ENCODE peak calls at places on chromosomes 12 and 14, in six cellular contexts. X is IMR-90; O is body of pancreas; U is CD4-positive, CD25-positive, alpha-beta regulatory T cell; F is GM23248; H is heart right ventricle. Q is an unnamed sample.

GRCh38 chr12:42552822-42553221 is 36.7 kb downstream of the PRICKLE1 start:
- DNase-seq in F (no peak), O (no peak), U (no peak), H (no peak), X (no peak), Q (no peak)

GRCh38 chr12:94694732-94695131 is 44.4 kb upstream of the TMCC3 start:
- DNase-seq in F (no peak), X (no peak), U (no peak), H (no peak), O (no peak), Q (no peak)

GRCh38 chr14:103136388-103137271 is 13.4 kb downstream of the TNFAIP2 start:
- DNase-seq in F (peak), U (no peak), H (no peak), O (no peak), X (peak), Q (no peak)

GRCh38 chr12:27001663-27002062 is 12.5 kb downstream of the TM7SF3 start:
- DNase-seq in X (no peak), U (no peak), O (no peak), H (no peak), F (no peak), Q (no peak)

GRCh38 chr14:36773558-36773957 is 111.9 kb downstream of the PAX9 start:
- DNase-seq in U (no peak), X (peak), O (no peak), H (no peak), F (peak), Q (no peak)

GRCh38 chr14:73973497-73973896 is 23.4 kb downstream of the COQ6 start:
- DNase-seq in X (no peak), F (no peak), O (no peak), U (no peak), H (no peak), Q (no peak)

GRCh38 chr12:58413794-58414193 is 472.4 kb downstream of the ATP23 start:
- DNase-seq in X (peak), F (peak), O (no peak), U (no peak), H (no peak), Q (no peak)

GRCh38 chr12:110344657-110345056 is 58.9 kb downstream of the ANAPC7 start:
- DNase-seq in U (no peak), O (no peak), X (no peak), H (no peak), F (no peak), Q (no peak)

GRCh38 chr12:52151859-52152783 is 39.7 kb downstream of the KRT80 start:
- DNase-seq in F (peak), U (peak), H (peak), X (peak), O (peak), Q (peak)

GRCh38 chr12:68851592-68851952 is 43.6 kb downstream of the MDM2 start:
- DNase-seq in H (no peak), X (no peak), U (no peak), F (no peak), O (no peak), Q (no peak)

GRCh38 chr12:3200779-3201738 is 123.9 kb downstream of the TSPAN9 start:
- DNase-seq in X (no peak), U (no peak), O (no peak), F (no peak), H (no peak), Q (no peak)
- H3K27ac ChIP-seq in X (no peak), U (no peak), O (no peak), F (no peak), H (peak), Q (no peak)

DNA sequence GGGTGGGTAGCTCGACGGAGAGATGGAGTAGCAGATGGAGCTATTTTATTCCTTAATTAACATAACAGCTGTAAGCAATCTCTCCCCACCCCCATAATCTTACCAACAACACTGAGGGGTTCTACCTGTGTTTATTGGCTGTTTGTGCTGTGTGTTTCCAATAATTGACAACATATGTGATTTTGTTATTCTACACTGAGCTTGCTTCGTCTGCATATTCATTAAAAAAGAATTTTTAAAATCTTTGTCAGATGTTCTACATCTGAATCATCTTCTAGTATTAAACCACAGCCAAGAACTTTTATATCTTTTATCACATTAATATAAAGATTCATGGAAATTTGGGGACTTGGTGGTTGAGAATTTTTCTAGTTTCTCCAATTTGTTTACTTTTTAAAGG is 206.6 kb downstream of the PELI2 start:
- DNase-seq in F (peak), O (no peak), X (peak), U (no peak), H (no peak), Q (no peak)
- H3K27ac ChIP-seq in F (peak), O (no peak), X (peak), U (no peak), H (no peak), Q (no peak)

DNA sequence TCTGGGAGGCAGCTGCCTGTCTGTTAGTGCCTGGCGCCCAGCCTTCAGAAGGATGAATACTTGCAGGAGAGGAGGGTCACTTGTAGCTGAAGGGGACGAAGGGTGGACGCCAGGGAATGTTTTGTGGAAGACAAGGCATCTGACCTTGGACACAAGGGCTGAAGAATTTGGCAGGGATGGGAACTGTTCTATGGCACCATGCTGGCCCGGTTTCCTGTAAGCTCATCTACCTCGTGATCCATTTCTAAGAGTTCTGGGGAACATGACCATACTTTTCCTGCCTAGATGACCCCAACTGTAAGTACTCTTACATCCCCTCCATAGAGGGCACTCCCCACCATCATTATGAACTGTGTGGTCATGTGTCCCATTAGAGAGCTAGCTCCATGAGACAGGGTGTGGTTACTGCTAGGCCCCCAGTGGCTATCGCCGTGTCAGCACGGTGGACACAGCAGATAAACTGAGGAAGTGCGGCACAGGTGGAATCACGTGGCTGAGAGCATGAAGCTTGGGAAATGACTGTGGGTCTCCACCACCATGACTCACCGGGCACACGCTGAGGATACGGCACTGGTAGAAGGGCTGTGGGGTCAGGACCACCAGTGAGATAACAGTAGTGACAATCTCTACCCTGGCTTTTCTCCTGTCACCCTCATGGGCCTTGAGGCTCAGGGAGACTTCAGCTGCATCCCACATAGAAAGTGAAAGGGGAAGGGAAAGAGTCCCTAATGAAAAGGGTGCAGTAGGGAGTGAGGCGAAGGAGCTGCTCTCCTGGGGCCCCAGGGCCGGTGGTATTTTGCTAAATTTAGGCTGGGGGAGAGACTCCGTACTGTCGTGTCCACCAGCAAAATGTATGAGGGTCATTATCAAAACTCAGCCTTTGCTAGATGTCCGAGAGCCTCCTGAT is 252.6 kb downstream of the FOXN3 start:
- DNase-seq in H (no peak), X (no peak), U (no peak), F (no peak), O (no peak), Q (no peak)
- H3K27ac ChIP-seq in H (peak), X (no peak), U (no peak), F (no peak), O (no peak), Q (peak)

DNA sequence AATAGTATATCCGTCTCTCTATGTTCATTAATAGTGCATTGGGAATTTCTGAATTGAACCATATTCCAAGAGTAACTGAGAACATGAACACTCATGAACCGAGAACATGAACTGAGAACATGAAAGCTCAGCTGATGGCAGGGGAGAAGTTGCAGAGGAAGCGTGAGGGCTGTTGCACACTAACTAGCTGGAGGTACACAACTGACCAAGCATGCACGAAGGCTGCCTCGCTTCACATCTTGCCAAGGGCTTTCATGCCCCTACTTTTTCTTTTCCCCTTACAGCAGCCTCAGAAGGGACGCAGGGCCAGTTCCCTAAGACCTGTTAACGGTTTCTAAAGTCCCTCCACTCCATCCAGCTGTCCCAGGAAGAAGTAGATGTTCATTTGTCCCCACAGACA is 4.3 kb downstream of the RNASE1 start:
- DNase-seq in O (peak), H (no peak), U (no peak), X (no peak), F (no peak), Q (no peak)
- H3K27ac ChIP-seq in O (no peak), H (peak), U (no peak), X (no peak), F (no peak), Q (no peak)

DNA sequence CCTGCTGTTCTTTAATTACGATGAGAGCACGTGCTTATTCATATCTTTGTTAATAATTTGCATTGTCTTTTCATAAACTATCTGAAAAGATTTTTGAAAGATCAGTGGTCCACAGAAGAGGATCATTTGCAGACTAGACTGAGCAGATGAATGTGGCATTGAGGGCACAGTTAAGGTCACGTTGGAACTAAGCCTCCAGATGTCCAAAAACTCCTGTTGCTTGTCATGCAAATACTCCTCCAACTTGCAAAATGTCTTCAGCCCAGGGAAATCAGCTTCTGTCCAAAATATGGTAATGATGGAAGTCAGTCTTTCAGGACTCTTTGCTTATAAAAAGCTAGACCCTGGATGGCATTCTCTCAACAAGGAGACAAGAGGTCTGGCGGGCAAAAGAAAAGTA is 201.6 kb upstream of the TMEM260 start:
- DNase-seq in F (no peak), U (no peak), H (no peak), X (peak), O (no peak), Q (no peak)
- H3K27ac ChIP-seq in F (peak), U (no peak), H (no peak), X (peak), O (no peak), Q (no peak)